ENCODE peak calls at places on chromosomes 16 and 17, in six cellular contexts. One of them, this sample, is unnamed.
A peak's percentile ranks its signal among the peaks of the same experiment; 100 is the strongest.

GRCh38 chr17:33434841-33435240 is 141.7 kb upstream of the ASIC2 start:
- DNase-seq in AG04449: no peak
- DNase-seq in ELR: no peak
- DNase-seq in omental fat pad: no peak
- DNase-seq in RWPE1: no peak
- DNase-seq in nucleus accumbens: no peak
- DNase-seq in this sample: no peak

GRCh38 chr16:3158014-3158497 is 23.2 kb downstream of the ZNF213 start:
- DNase-seq in RWPE1: no peak
- DNase-seq in omental fat pad: no peak
- DNase-seq in ELR: peak; percentile 46
- DNase-seq in nucleus accumbens: no peak
- DNase-seq in AG04449: no peak
- DNase-seq in this sample: no peak

GRCh38 chr17:17749025-17749772 is 67.9 kb downstream of the RAI1 start:
- DNase-seq in nucleus accumbens: peak; percentile 24
- DNase-seq in omental fat pad: no peak
- DNase-seq in RWPE1: no peak
- DNase-seq in AG04449: no peak
- DNase-seq in ELR: no peak
- DNase-seq in this sample: peak; percentile 69

GRCh38 chr17:38747385-38748328 is 479 bp downstream of the PCGF2 start:
- DNase-seq in RWPE1: no peak
- DNase-seq in AG04449: no peak
- DNase-seq in ELR: peak; percentile 42
- DNase-seq in nucleus accumbens: no peak
- DNase-seq in omental fat pad: no peak
- DNase-seq in this sample: no peak

GRCh38 chr17:41522301-41523224 is 3.9 kb upstream of the KRT15 start:
- DNase-seq in nucleus accumbens: no peak
- DNase-seq in ELR: no peak
- DNase-seq in omental fat pad: no peak
- DNase-seq in RWPE1: no peak
- DNase-seq in AG04449: no peak
- DNase-seq in this sample: no peak

GRCh38 chr17:6509295-6509771 is 47.0 kb downstream of the PITPNM3 start:
- DNase-seq in RWPE1: no peak
- DNase-seq in nucleus accumbens: no peak
- DNase-seq in ELR: no peak
- DNase-seq in omental fat pad: no peak
- DNase-seq in AG04449: no peak
- DNase-seq in this sample: no peak

GRCh38 chr17:49548506-49549310 is 27.0 kb upstream of the NXPH3 start:
- DNase-seq in omental fat pad: no peak
- DNase-seq in nucleus accumbens: no peak
- DNase-seq in ELR: peak; percentile 51
- DNase-seq in RWPE1: no peak
- DNase-seq in AG04449: no peak
- DNase-seq in this sample: no peak

GRCh38 chr16:86083382-86084002 is 184.5 kb downstream of the IRF8 start:
- DNase-seq in RWPE1: no peak
- DNase-seq in omental fat pad: no peak
- DNase-seq in ELR: no peak
- DNase-seq in AG04449: no peak
- DNase-seq in nucleus accumbens: no peak
- DNase-seq in this sample: no peak

GRCh38 chr17:73533801-73534574 is 110.3 kb downstream of the SDK2 start:
- DNase-seq in RWPE1: no peak
- DNase-seq in ELR: no peak
- DNase-seq in AG04449: no peak
- DNase-seq in omental fat pad: no peak
- DNase-seq in nucleus accumbens: no peak
- DNase-seq in this sample: no peak

GRCh38 chr17:73091770-73092517 is 544 bp downstream of the SLC39A11 start:
- DNase-seq in RWPE1: peak; percentile 52
- DNase-seq in nucleus accumbens: no peak
- DNase-seq in omental fat pad: no peak
- DNase-seq in ELR: peak; percentile 55
- DNase-seq in AG04449: no peak
- DNase-seq in this sample: peak; percentile 24

GRCh38 chr16:17070882-17071592 is 399.7 kb downstream of the XYLT1 start:
- DNase-seq in RWPE1: peak; percentile 8
- DNase-seq in ELR: no peak
- DNase-seq in nucleus accumbens: peak; percentile 53
- DNase-seq in omental fat pad: peak; percentile 29
- DNase-seq in AG04449: no peak
- DNase-seq in this sample: no peak

GRCh38 chr17:81106716-81107115 is 58.6 kb upstream of the PVALEF start:
- DNase-seq in RWPE1: no peak
- DNase-seq in omental fat pad: no peak
- DNase-seq in nucleus accumbens: no peak
- DNase-seq in ELR: no peak
- DNase-seq in AG04449: no peak
- DNase-seq in this sample: no peak

GRCh38 chr17:8186446-8186786 is 3.6 kb downstream of the BORCS6 start:
- DNase-seq in nucleus accumbens: no peak
- DNase-seq in ELR: no peak
- DNase-seq in RWPE1: no peak
- DNase-seq in omental fat pad: no peak
- DNase-seq in AG04449: no peak
- DNase-seq in this sample: no peak

GRCh38 chr16:4787068-4787467 is 1.1 kb downstream of the SEPTIN12 start:
- DNase-seq in omental fat pad: no peak
- DNase-seq in nucleus accumbens: no peak
- DNase-seq in RWPE1: no peak
- DNase-seq in ELR: no peak
- DNase-seq in AG04449: no peak
- DNase-seq in this sample: no peak

GRCh38 chr16:10325783-10326543 is 59.9 kb upstream of the ATF7IP2 start:
- DNase-seq in AG04449: no peak
- DNase-seq in RWPE1: no peak
- DNase-seq in nucleus accumbens: no peak
- DNase-seq in ELR: no peak
- DNase-seq in omental fat pad: no peak
- DNase-seq in this sample: no peak

This sample was measured in dorsolateral prefrontal cortex.